ENCODE peak calls at places on chromosomes 16 and 17, in seven cellular contexts. G is stimulated activated CD8-positive, alpha-beta memory T cell treated with anti-CD3 and anti-CD28 coated beads, Interleukin-4, amount 100 ng/mL, for 24 hours; C is retinal pigment epithelial cell; V is T-helper 1 cell; S is AG10803; T is LoVo; B is T-helper 17 cell. R is an unnamed sample.

GRCh38 chr17:32927201-32927723 is 691 bp upstream of the TMEM98 start:
- DNase-seq in S (no peak), B (no peak), T (no peak), V (no peak), C (peak), G (no peak), R (no peak)

GRCh38 chr17:27091043-27091497 is 202.8 kb upstream of the WSB1 start:
- DNase-seq in G (no peak), B (no peak), C (no peak), S (no peak), T (no peak), V (no peak), R (no peak)

GRCh38 chr16:52671560-52671959 is 124.6 kb upstream of the TOX3 start:
- DNase-seq in G (no peak), S (no peak), B (no peak), C (no peak), T (no peak), V (no peak), R (peak)

GRCh38 chr16:66924527-66925321 is 611 bp downstream of the RRAD start:
- DNase-seq in G (no peak), B (peak), T (peak), S (no peak), V (no peak), C (no peak), R (peak)

GRCh38 chr17:81003711-81004335 is 12.2 kb downstream of the CHMP6 start:
- DNase-seq in B (no peak), T (no peak), S (no peak), V (no peak), G (no peak), C (no peak), R (peak)

GRCh38 chr16:23071202-23072083 is 77.8 kb downstream of the USP31 start:
- DNase-seq in C (no peak), G (no peak), S (peak), T (no peak), B (no peak), V (no peak), R (no peak)

GRCh38 chr17:79220715-79221291 is 146.2 kb downstream of the ENGASE start:
- DNase-seq in S (no peak), C (no peak), B (no peak), T (no peak), G (no peak), V (no peak), R (peak)

GRCh38 chr17:37485938-37486570 is 3.6 kb upstream of the DUSP14 start:
- DNase-seq in T (no peak), S (peak), B (no peak), G (no peak), V (no peak), C (no peak), R (no peak)

GRCh38 chr17:721540-721937 is 6.9 kb upstream of the VPS53 start:
- DNase-seq in C (no peak), S (no peak), B (no peak), T (no peak), V (no peak), G (no peak), R (no peak)

GRCh38 chr16:14087590-14088154 is 16.6 kb downstream of the MRTFB start:
- DNase-seq in B (no peak), V (no peak), G (no peak), S (peak), T (no peak), C (no peak), R (no peak)

GRCh38 chr16:27906883-27907282 is 156.6 kb downstream of the GSG1L start:
- DNase-seq in C (no peak), B (no peak), V (no peak), G (no peak), T (no peak), S (no peak), R (no peak)

GRCh38 chr17:72671034-72671433 is 421.5 kb downstream of the SLC39A11 start:
- DNase-seq in C (no peak), S (no peak), T (no peak), B (no peak), V (no peak), G (no peak), R (no peak)

GRCh38 chr17:57255776-57256681 is at the start of gene MSI2:
- DNase-seq in V (peak), B (peak), C (peak), T (peak), G (peak), S (peak), R (peak)

GRCh38 chr16:28189237-28189636 is 22.5 kb downstream of the XPO6 start:
- DNase-seq in V (no peak), G (no peak), T (no peak), B (no peak), C (no peak), S (no peak), R (no peak)

GRCh38 chr17:76793775-76794174 is 55.9 kb downstream of the MFSD11 start:
- DNase-seq in G (no peak), T (peak), S (peak), B (no peak), C (no peak), V (no peak), R (peak)

GRCh38 chr16:47197536-47198179 is 53.9 kb upstream of the NETO2 start:
- DNase-seq in T (no peak), C (no peak), S (peak), G (no peak), V (no peak), B (no peak), R (no peak)

GRCh38 chr17:40345161-40346034 is 19.1 kb downstream of the GJD3 start:
- DNase-seq in G (no peak), S (peak), T (peak), B (peak), C (no peak), V (no peak), R (peak)

GRCh38 chr17:2061441-2061797 is 6.5 kb downstream of the HIC1 start:
- DNase-seq in V (no peak), G (no peak), B (no peak), C (no peak), S (no peak), T (no peak), R (no peak)

GRCh38 chr16:5056347-5056746 is 9.4 kb downstream of the C16orf89 start:
- DNase-seq in C (no peak), T (no peak), V (no peak), S (no peak), G (peak), B (no peak), R (no peak)

GRCh38 chr17:38897176-38897575 is 27.3 kb downstream of the LASP1 start:
- DNase-seq in G (no peak), S (no peak), V (no peak), B (no peak), T (no peak), C (no peak), R (no peak)

GRCh38 chr17:58786586-58787295 is 31.1 kb downstream of the PPM1E start:
- DNase-seq in T (peak), B (no peak), C (peak), S (peak), V (no peak), G (no peak), R (peak)

GRCh38 chr17:16282522-16282921 is 65.5 kb downstream of the PIGL start:
- DNase-seq in C (peak), B (no peak), S (peak), T (peak), G (no peak), V (no peak), R (no peak)